ENCODE peak calls at places on chromosomes 1 and 21, in eight cellular contexts. S is fibroblast of mammary gland, C is heart left ventricle, F is mammary epithelial cell, P is OCI-LY7, T is uterus, B is RWPE2, G is tibial artery. Z is an unnamed sample.

GRCh38 chr21:41634211-41634694 is 126.3 kb upstream of the TMPRSS2 start:
- DNase-seq in G (peak; percentile 47), T (no peak), F (peak; percentile 98), B (peak; percentile 92), S (no peak), C (no peak), P (no peak), Z (no peak)

GRCh38 chr1:24925082-24925779 is 4.8 kb downstream of the RUNX3 start:
- DNase-seq in P (no peak), G (no peak), C (no peak), S (no peak), T (no peak), F (no peak), B (no peak), Z (no peak)

GRCh38 chr1:157033357-157033876 is 12.1 kb downstream of the ARHGEF11 start:
- DNase-seq in S (no peak), G (no peak), F (no peak), P (no peak), B (no peak), T (no peak), C (no peak), Z (no peak)

GRCh38 chr1:15106608-15107007 is 46.9 kb upstream of the TMEM51 start:
- DNase-seq in T (no peak), P (no peak), S (no peak), F (no peak), C (no peak), B (no peak), G (no peak), Z (no peak)

GRCh38 chr1:44802306-44803061 is 2.3 kb downstream of the PLK3 start:
- DNase-seq in F (no peak), B (no peak), G (peak; percentile 68), S (no peak), P (no peak), C (peak; percentile 22), T (no peak), Z (no peak)

GRCh38 chr1:98783821-98784220 is 122.3 kb downstream of the SNX7 start:
- DNase-seq in S (no peak), P (no peak), T (peak; percentile 11), B (no peak), C (no peak), G (no peak), F (no peak), Z (no peak)

GRCh38 chr1:114260805-114261488 is 107.3 kb upstream of the SYT6 start:
- DNase-seq in B (no peak), C (no peak), F (no peak), T (no peak), S (no peak), P (no peak), G (no peak), Z (no peak)

GRCh38 chr1:213996320-213997022 is 8.7 kb downstream of the PROX1 start:
- DNase-seq in T (no peak), B (no peak), C (no peak), S (peak; percentile 17), F (no peak), P (no peak), G (no peak), Z (no peak)

GRCh38 chr1:245092638-245092976 is 62.2 kb upstream of the KIF26B start:
- DNase-seq in T (no peak), C (no peak), G (no peak), F (no peak), P (no peak), S (no peak), B (no peak), Z (no peak)

GRCh38 chr1:32303997-32304622 is 12.2 kb downstream of the HDAC1 start:
- DNase-seq in F (no peak), C (no peak), S (peak; percentile 21), P (no peak), G (no peak), B (no peak), T (no peak), Z (no peak)

GRCh38 chr1:6490181-6491075 is 1.0 kb downstream of the PLEKHG5 start:
- DNase-seq in B (no peak), P (peak; percentile 92), G (no peak), T (peak; percentile 30), F (peak; percentile 78), C (peak; percentile 68), S (peak; percentile 64), Z (no peak)

GRCh38 chr1:201774224-201774982 is 54.6 kb upstream of the IPO9 start:
- DNase-seq in B (no peak), C (no peak), T (no peak), G (no peak), P (no peak), S (peak; percentile 75), F (peak; percentile 86), Z (no peak)

GRCh38 chr1:92990828-92991227 is 29.6 kb upstream of the DIPK1A start:
- DNase-seq in S (no peak), G (no peak), C (no peak), T (no peak), P (peak; percentile 58), B (no peak), F (no peak), Z (no peak)

GRCh38 chr1:212062832-212063438 is 27.4 kb downstream of the DTL start:
- DNase-seq in F (peak; percentile 9), C (no peak), S (peak; percentile 64), B (no peak), T (no peak), G (no peak), P (peak; percentile 60), Z (no peak)

GRCh38 chr1:180230791-180231505 is 884 bp downstream of the LHX4 start:
- DNase-seq in P (no peak), G (peak; percentile 60), F (peak; percentile 56), C (no peak), S (peak; percentile 26), B (no peak), T (no peak), Z (no peak)

GRCh38 chr1:18182518-18183160 is 75.0 kb downstream of the IGSF21 start:
- DNase-seq in S (peak; percentile 17), T (no peak), B (no peak), F (no peak), G (no peak), C (no peak), P (no peak), Z (no peak)

GRCh38 chr1:166377896-166378295 is 211.1 kb upstream of the FAM78B start:
- DNase-seq in B (no peak), S (no peak), T (no peak), G (no peak), P (no peak), F (no peak), C (no peak), Z (no peak)

GRCh38 chr1:212560933-212561460 is 47.6 kb upstream of the ATF3 start:
- DNase-seq in S (no peak), G (no peak), B (no peak), T (no peak), F (no peak), P (no peak), C (no peak), Z (no peak)

GRCh38 chr1:55378582-55378981 is 163.4 kb upstream of the USP24 start:
- DNase-seq in F (no peak), T (peak; percentile 31), G (peak; percentile 78), C (no peak), S (peak; percentile 61), B (no peak), P (peak; percentile 16), Z (peak; percentile 4)
- TF ChIP-seq CTCF in F (peak; percentile 68), T (peak; percentile 13), G (peak; percentile 40), C (peak; percentile 56), S (peak; percentile 84), B (peak; percentile 47), P (peak; percentile 72), Z (peak; percentile 70)

GRCh38 chr1:89610457-89610991 is 22.4 kb upstream of the LRRC8C start:
- DNase-seq in S (no peak), G (no peak), P (no peak), T (no peak), B (no peak), C (no peak), F (no peak), Z (no peak)

GRCh38 chr1:89609339-89609725 is 23.6 kb upstream of the LRRC8C start:
- DNase-seq in G (no peak), S (no peak), P (no peak), T (no peak), B (no peak), C (no peak), F (no peak), Z (no peak)

GRCh38 chr1:89608627-89609338 is 24.1 kb upstream of the LRRC8C start:
- DNase-seq in C (no peak), P (no peak), T (no peak), B (no peak), S (no peak), G (no peak), F (peak; percentile 23), Z (no peak)

GRCh38 chr1:89611721-89612120 is 21.2 kb upstream of the LRRC8C start:
- DNase-seq in P (no peak), C (no peak), F (no peak), B (no peak), S (no peak), G (no peak), T (no peak), Z (peak; percentile 57)

DNA sequence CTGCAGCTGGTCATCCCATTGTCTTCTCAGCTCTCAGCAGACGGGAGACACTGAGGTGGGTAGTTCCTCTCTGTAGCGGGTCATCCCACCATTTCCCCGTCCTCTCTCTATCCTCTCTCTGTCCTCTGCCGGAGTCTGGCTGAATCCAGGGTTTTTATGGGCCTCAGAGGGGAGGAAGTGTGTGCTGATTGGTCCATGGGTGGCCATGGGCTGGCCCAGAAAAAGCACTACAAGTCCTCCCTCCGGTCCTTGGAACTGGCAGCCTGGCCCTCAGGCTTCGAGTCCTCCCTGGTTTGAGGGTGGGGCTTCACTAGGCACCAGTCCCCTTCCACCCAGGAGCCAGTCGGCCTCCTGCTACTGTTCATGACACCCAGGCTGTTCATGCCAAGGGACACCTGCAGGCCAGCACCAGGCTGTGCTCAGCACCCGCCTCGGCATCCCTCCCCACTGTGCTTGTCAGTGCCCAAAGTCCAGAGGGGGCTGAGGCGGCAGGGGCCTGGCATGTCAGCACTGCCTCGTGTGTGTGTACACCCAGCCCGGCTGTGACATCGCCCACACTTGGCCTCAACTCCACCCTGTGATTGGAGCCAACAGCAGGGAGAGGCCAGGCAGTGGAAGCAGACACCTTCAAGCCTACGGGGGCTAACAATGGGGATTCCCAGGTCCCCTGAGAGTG is 23.0 kb upstream of the LRRC8C start:
- DNase-seq in G (no peak), S (no peak), F (no peak), C (no peak), B (no peak), P (no peak), T (no peak), Z (no peak)
- H3K4me3 ChIP-seq in G (no peak overlapping the region), S (no peak overlapping the region), F (no peak overlapping the region), C (no peak overlapping the region), B (no peak overlapping the region), P (no peak overlapping the region), T (no peak overlapping the region), Z (no peak overlapping the region)

DNA sequence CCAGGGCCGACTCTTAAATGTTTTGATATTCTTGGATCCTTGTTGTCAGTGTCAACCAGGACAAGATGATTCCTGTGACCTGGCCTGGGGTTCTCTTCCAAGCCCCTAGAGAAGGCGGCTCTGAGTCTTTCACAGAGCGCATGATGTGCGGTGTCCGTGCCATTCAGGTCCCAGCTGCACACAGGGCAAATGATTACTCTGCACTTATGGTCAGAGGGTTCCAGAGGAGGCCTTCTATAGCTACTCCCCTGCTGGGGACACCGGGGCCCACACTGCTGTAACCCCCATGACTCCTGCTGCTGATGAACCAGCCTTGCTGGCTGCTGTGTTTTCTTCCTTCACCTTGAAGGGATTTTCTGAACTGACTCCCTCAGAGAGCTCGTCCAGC is 1.4 kb downstream of the PTGFRN start:
- DNase-seq in S (no peak), C (no peak), P (no peak), T (peak; percentile 24), F (no peak), B (no peak), G (no peak), Z (no peak)
- TF ChIP-seq CTCF in S (no peak), C (no peak), P (no peak), T (no peak), F (no peak), B (no peak), G (no peak), Z (no peak)

GRCh38 chr21:31265293-31265692 is 78.8 kb downstream of the TIAM1 start:
- DNase-seq in F (no peak), G (no peak), S (no peak), T (no peak), P (no peak), C (peak; percentile 32), B (no peak), Z (no peak)
- H3K4me3 ChIP-seq in F (no peak overlapping the region), G (no peak overlapping the region), S (peak overlapping the region; percentile 12), T (no peak overlapping the region), P (no peak overlapping the region), C (peak overlapping the region; percentile 18), B (no peak overlapping the region), Z (no peak overlapping the region)